ENCODE peak calls at places on chromosomes 5 and 9, in four cellular contexts. One of them, this sample, is unnamed.

GRCh38 chr5:57259704-57260103 is 85.8 kb downstream of the GPBP1 start:
- DNase-seq in K562: no peak
- DNase-seq in HepG2: no peak
- DNase-seq in GM12878: no peak
- DNase-seq in this sample: no peak

GRCh38 chr5:3741372-3741770 is 145.7 kb downstream of the IRX1 start:
- DNase-seq in K562: no peak
- DNase-seq in HepG2: no peak
- DNase-seq in GM12878: no peak
- DNase-seq in this sample: no peak

GRCh38 chr5:10988637-10989036 is 227.6 kb upstream of the DAP start:
- DNase-seq in GM12878: no peak
- DNase-seq in HepG2: no peak
- DNase-seq in K562: no peak
- DNase-seq in this sample: no peak

GRCh38 chr5:95892784-95893354 is 68.8 kb downstream of the ELL2 start:
- DNase-seq in K562: peak; percentile 61
- DNase-seq in HepG2: peak; percentile 48
- DNase-seq in GM12878: no peak
- DNase-seq in this sample: peak; percentile 44

GRCh38 chr5:109880907-109881685 is 191.4 kb downstream of the MAN2A1 start:
- DNase-seq in HepG2: no peak
- DNase-seq in K562: no peak
- DNase-seq in GM12878: no peak
- DNase-seq in this sample: no peak

GRCh38 chr9:126393876-126394275 is 67.2 kb downstream of the MVB12B start:
- DNase-seq in HepG2: no peak
- DNase-seq in GM12878: no peak
- DNase-seq in K562: no peak
- DNase-seq in this sample: no peak

GRCh38 chr5:83048277-83048676 is 28.9 kb downstream of the TMEM167A start:
- DNase-seq in K562: no peak
- DNase-seq in HepG2: no peak
- DNase-seq in GM12878: no peak
- DNase-seq in this sample: no peak

GRCh38 chr5:160940725-160941124 is 88.7 kb upstream of the ATP10B start:
- DNase-seq in GM12878: no peak
- DNase-seq in HepG2: no peak
- DNase-seq in K562: no peak
- DNase-seq in this sample: no peak

GRCh38 chr9:93193373-93193725 is 9.4 kb downstream of the WNK2 start:
- DNase-seq in HepG2: no peak
- DNase-seq in K562: no peak
- DNase-seq in GM12878: no peak
- DNase-seq in this sample: no peak

GRCh38 chr5:172146748-172147092 is 41.3 kb downstream of the STK10 start:
- DNase-seq in HepG2: no peak
- DNase-seq in K562: no peak
- DNase-seq in GM12878: no peak
- DNase-seq in this sample: no peak

GRCh38 chr5:172150514-172151425 is 37.3 kb downstream of the STK10 start:
- DNase-seq in K562: peak; percentile 46
- DNase-seq in HepG2: no peak
- DNase-seq in GM12878: no peak
- DNase-seq in this sample: no peak

GRCh38 chr5:172148381-172148780 is 39.6 kb downstream of the STK10 start:
- DNase-seq in K562: no peak
- DNase-seq in GM12878: no peak
- DNase-seq in HepG2: no peak
- DNase-seq in this sample: no peak

GRCh38 chr5:172147857-172148256 is 40.2 kb downstream of the STK10 start:
- DNase-seq in K562: no peak
- DNase-seq in GM12878: no peak
- DNase-seq in HepG2: no peak
- DNase-seq in this sample: no peak

GRCh38 chr5:172149073-172149472 is 39.0 kb downstream of the STK10 start:
- DNase-seq in K562: no peak
- DNase-seq in GM12878: no peak
- DNase-seq in HepG2: no peak
- DNase-seq in this sample: no peak
- TF ChIP-seq FOXM1 in K562: no peak
- TF ChIP-seq FOXM1 in GM12878: no peak
- TF ChIP-seq FOXM1 in HepG2: no peak
- TF ChIP-seq FOXM1 in this sample: no peak

GRCh38 chr5:147427784-147428401 is 82.0 kb downstream of the DPYSL3 start:
- DNase-seq in HepG2: no peak
- DNase-seq in K562: no peak
- DNase-seq in GM12878: no peak
- DNase-seq in this sample: no peak
- TF ChIP-seq BHLHE40 in HepG2: no peak
- TF ChIP-seq BHLHE40 in K562: no peak
- TF ChIP-seq BHLHE40 in GM12878: no peak
- TF ChIP-seq BHLHE40 in this sample: no peak

GRCh38 chr9:71929791-71930440 is 18.5 kb downstream of the C9orf85 start:
- DNase-seq in K562: no peak
- DNase-seq in GM12878: no peak
- DNase-seq in HepG2: no peak
- DNase-seq in this sample: no peak

GRCh38 chr9:71928806-71929205 is 17.4 kb downstream of the C9orf85 start:
- DNase-seq in HepG2: no peak
- DNase-seq in K562: no peak
- DNase-seq in GM12878: no peak
- DNase-seq in this sample: no peak

GRCh38 chr9:71928376-71928775 is 16.9 kb downstream of the C9orf85 start:
- DNase-seq in K562: no peak
- DNase-seq in HepG2: no peak
- DNase-seq in GM12878: no peak
- DNase-seq in this sample: no peak

GRCh38 chr9:71931166-71931565 is 19.7 kb downstream of the C9orf85 start:
- DNase-seq in HepG2: no peak
- DNase-seq in GM12878: no peak
- DNase-seq in K562: no peak
- DNase-seq in this sample: no peak

DNA sequence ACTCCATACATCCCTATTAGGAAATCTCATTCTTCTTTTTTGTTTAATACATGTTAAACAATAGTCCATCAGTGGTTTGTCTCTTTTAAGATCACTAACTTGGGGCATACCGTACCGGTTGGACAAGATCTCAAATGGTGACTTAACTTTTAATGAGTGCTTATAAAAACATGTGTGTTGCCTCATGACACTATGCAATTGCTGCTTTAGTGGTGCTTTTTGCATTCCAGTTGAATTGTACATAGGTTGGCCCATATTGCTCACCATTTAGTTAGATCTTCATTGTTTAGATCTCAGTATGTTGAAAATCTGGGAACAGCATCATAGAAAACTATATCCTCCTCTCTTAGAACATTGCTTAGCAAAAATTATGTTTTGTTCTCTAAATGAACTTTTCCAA is 17.8 kb downstream of the C9orf85 start:
- DNase-seq in GM12878: no peak
- DNase-seq in K562: no peak
- DNase-seq in HepG2: no peak
- DNase-seq in this sample: no peak
- TF ChIP-seq FOXM1 in GM12878: no peak
- TF ChIP-seq FOXM1 in K562: no peak
- TF ChIP-seq FOXM1 in HepG2: no peak
- TF ChIP-seq FOXM1 in this sample: no peak

DNA sequence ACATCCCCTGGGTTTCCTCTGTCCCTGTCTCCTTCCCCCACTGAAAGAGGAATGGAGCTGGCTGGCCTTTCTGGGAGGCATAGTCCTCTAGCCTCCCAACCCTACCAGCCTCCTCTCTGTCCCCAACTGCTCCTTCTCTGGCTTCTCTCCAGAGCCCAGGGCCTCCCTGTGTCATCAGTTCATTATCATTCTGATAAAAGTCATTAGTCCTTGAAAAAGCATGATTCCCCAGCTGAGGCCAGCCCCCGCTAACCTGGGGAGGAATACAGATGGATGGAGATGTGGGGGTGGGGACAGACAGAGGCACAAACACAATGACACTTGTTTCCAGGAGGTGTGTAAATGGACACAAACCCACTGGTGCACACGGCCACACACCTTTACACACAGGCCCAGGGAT is 73.6 kb upstream of the HSPA9 start:
- DNase-seq in GM12878: no peak
- DNase-seq in K562: no peak
- DNase-seq in HepG2: no peak
- DNase-seq in this sample: no peak
- TF ChIP-seq BHLHE40 in GM12878: no peak
- TF ChIP-seq BHLHE40 in K562: no peak
- TF ChIP-seq BHLHE40 in HepG2: no peak
- TF ChIP-seq BHLHE40 in this sample: no peak

DNA sequence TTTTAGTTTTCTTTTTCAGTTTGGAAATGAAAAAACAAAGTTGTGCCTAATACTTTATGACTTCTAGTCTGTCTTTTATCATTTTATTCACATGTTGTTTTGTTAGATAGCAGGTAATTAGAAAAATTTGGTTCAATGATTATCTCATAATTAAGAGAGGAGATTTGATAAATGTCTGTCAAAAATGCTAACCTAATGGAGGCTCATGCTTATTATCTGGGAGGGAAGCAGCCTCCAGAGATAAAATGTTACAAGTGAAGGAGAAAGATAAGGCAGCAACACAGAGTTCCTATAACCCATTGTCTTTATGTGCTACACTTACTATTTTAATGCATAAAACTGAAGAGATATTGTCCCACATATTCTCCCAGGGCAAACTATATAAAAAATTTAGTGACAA is 53.5 kb downstream of the SLC27A6 start:
- DNase-seq in K562: peak; percentile 7
- DNase-seq in GM12878: no peak
- DNase-seq in HepG2: no peak
- DNase-seq in this sample: no peak
- TF ChIP-seq FOXM1 in K562: no peak
- TF ChIP-seq FOXM1 in GM12878: no peak
- TF ChIP-seq FOXM1 in HepG2: no peak
- TF ChIP-seq FOXM1 in this sample: no peak

DNA sequence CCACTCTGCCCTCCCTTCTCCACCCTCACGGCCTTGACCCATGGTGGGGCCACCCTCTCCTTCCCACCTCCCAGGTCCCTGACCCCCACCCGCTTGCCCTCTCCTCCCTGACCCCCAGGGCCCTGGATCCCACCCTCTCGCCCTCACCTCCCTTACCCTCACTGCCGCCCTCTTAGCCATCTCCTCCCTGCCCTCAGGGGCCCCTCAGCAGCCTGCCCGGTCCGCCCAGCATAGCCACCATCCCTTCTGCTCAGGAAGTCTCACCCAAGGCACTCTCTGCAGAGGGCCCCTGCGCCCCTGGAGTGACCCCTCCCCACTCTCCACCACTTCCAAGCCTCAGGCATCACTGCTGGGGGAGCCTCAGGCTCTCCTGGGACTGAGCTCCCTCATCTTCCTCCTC is 66.3 kb downstream of the MRPL36 start:
- DNase-seq in GM12878: no peak
- DNase-seq in K562: no peak
- DNase-seq in HepG2: no peak
- DNase-seq in this sample: no peak
- TF ChIP-seq BHLHE40 in GM12878: no peak
- TF ChIP-seq BHLHE40 in K562: no peak
- TF ChIP-seq BHLHE40 in HepG2: no peak
- TF ChIP-seq BHLHE40 in this sample: no peak

GRCh38 chr5:5164158-5164557 is 24.0 kb downstream of the ADAMTS16 start:
- DNase-seq in HepG2: no peak
- DNase-seq in K562: no peak
- DNase-seq in GM12878: no peak
- DNase-seq in this sample: no peak
- TF ChIP-seq FOXM1 in HepG2: no peak
- TF ChIP-seq FOXM1 in K562: no peak
- TF ChIP-seq FOXM1 in GM12878: no peak
- TF ChIP-seq FOXM1 in this sample: no peak

GRCh38 chr9:8723195-8723594 is 923.6 kb upstream of the DMAC1 start:
- DNase-seq in K562: no peak
- DNase-seq in HepG2: no peak
- DNase-seq in GM12878: no peak
- DNase-seq in this sample: peak; percentile 13
- TF ChIP-seq BHLHE40 in K562: no peak
- TF ChIP-seq BHLHE40 in HepG2: no peak
- TF ChIP-seq BHLHE40 in GM12878: no peak
- TF ChIP-seq BHLHE40 in this sample: no peak

This sample was measured in HEK293T.